ENCODE peak calls at places on chromosome 16, in nine cellular contexts. W is fibroblast of mammary gland, V is amniotic stem cell, P is GM03348, J is HTR-8/SVneo, T is nucleus accumbens, I is HEK293T, F is NCI-H2029, K is left ventricle myocardium superior. M is an unnamed sample.

GRCh38 chr16:86391987-86392386 is 118.3 kb upstream of the FOXF1 start:
- DNase-seq in W (peak), V (no peak), P (peak), J (peak), T (no peak), I (no peak), F (no peak), K (no peak), M (no peak)

GRCh38 chr16:31135535-31136286 is at the start of gene PRSS8:
- DNase-seq in W (no peak), V (no peak), P (no peak), J (no peak), T (no peak), I (no peak), F (peak), K (no peak), M (no peak)

GRCh38 chr16:19700319-19700781 is 17.7 kb downstream of the KNOP1 start:
- DNase-seq in W (peak), V (no peak), P (peak), J (no peak), T (no peak), I (no peak), F (peak), K (no peak), M (no peak)

GRCh38 chr16:85451646-85452363 is 161.3 kb upstream of the GSE1 start:
- DNase-seq in W (no peak), V (no peak), P (no peak), J (no peak), T (no peak), I (no peak), F (no peak), K (no peak), M (no peak)

GRCh38 chr16:73385701-73386100 is 337.8 kb upstream of the ZFHX3 start:
- DNase-seq in W (no peak), V (no peak), P (no peak), J (no peak), T (no peak), I (no peak), F (no peak), K (no peak), M (no peak)

GRCh38 chr16:47687694-47688093 is 226.6 kb downstream of the PHKB start:
- DNase-seq in W (peak), V (no peak), P (no peak), J (no peak), T (no peak), I (no peak), F (no peak), K (no peak), M (no peak)

GRCh38 chr16:58225965-58226602 is 28.2 kb upstream of the CSNK2A2 start:
- DNase-seq in W (no peak), V (no peak), P (no peak), J (no peak), T (no peak), I (no peak), F (no peak), K (no peak), M (no peak)

GRCh38 chr16:20271893-20272292 is 55.4 kb downstream of the GP2 start:
- DNase-seq in W (no peak), V (no peak), P (no peak), J (no peak), T (no peak), I (no peak), F (no peak), K (no peak), M (no peak)

GRCh38 chr16:54136276-54136625 is 150.3 kb downstream of the IRX3 start:
- DNase-seq in W (peak), V (no peak), P (peak), J (peak), T (no peak), I (no peak), F (no peak), K (no peak), M (no peak)

GRCh38 chr16:46843898-46844642 is 13.1 kb upstream of the C16orf87 start:
- DNase-seq in W (no peak), V (no peak), P (no peak), J (no peak), T (no peak), I (no peak), F (no peak), K (peak), M (no peak)

GRCh38 chr16:66521951-66522771 is 27.8 kb downstream of the TK2 start:
- DNase-seq in W (peak), V (no peak), P (peak), J (no peak), T (no peak), I (no peak), F (no peak), K (peak), M (no peak)

GRCh38 chr16:85082553-85083050 is 29.7 kb downstream of the CIBAR2 start:
- DNase-seq in W (no peak), V (no peak), P (no peak), J (no peak), T (no peak), I (no peak), F (no peak), K (no peak), M (no peak)

GRCh38 chr16:4668313-4668960 is 24.9 kb upstream of the NUDT16L1 start:
- DNase-seq in W (no peak), V (no peak), P (no peak), J (no peak), T (no peak), I (no peak), F (no peak), K (no peak), M (no peak)

GRCh38 chr16:84104231-84104630 is 12.5 kb downstream of the MBTPS1 start:
- DNase-seq in W (no peak), V (no peak), P (no peak), J (no peak), T (no peak), I (no peak), F (no peak), K (no peak), M (no peak)

GRCh38 chr16:77295896-77296295 is 96.7 kb downstream of the SYCE1L start:
- DNase-seq in W (peak), V (no peak), P (no peak), J (no peak), T (no peak), I (no peak), F (no peak), K (no peak), M (no peak)

GRCh38 chr16:61413026-61413425 is 623.2 kb downstream of the CDH8 start:
- DNase-seq in W (no peak), V (no peak), P (no peak), J (no peak), T (no peak), I (no peak), F (no peak), K (no peak), M (no peak)

GRCh38 chr16:10298416-10298815 is 87.4 kb upstream of the ATF7IP2 start:
- DNase-seq in W (no peak), V (no peak), P (no peak), J (no peak), T (no peak), I (no peak), F (no peak), K (no peak), M (no peak)